ENCODE peak calls at places on chromosomes 5 and 9, in ten cellular contexts. M is adrenal gland; K is heart right ventricle; U is CD8-positive, alpha-beta memory T cell; Z is A549; S is colonic mucosa; H is mesendoderm; J is DND-41; G is naive thymus-derived CD4-positive, alpha-beta T cell; T is fibroblast of lung. L is an unnamed sample. For H3K4me1, the result is how much of the 10 kb centered on the place peaks cover.

GRCh38 chr5:176350416-176350815 is 11.1 kb downstream of the KIAA1191 start:
- DNase-seq in M (no peak), K (no peak), U (no peak), Z (no peak), S (no peak), H (no peak), J (no peak), G (no peak), T (no peak), L (no peak)

GRCh38 chr5:157283434-157283833 is 17.5 kb downstream of the CYFIP2 start:
- DNase-seq in M (no peak), K (no peak), U (no peak), Z (no peak), S (no peak), H (no peak), J (no peak), G (peak), T (no peak), L (no peak)

GRCh38 chr5:22560115-22560514 is 293.0 kb downstream of the CDH12 start:
- DNase-seq in M (no peak), K (no peak), U (no peak), Z (no peak), S (no peak), H (no peak), J (no peak), G (no peak), T (peak), L (no peak)

GRCh38 chr5:65213921-65214525 is 267.7 kb downstream of the ADAMTS6 start:
- DNase-seq in M (no peak), K (no peak), U (no peak), Z (peak), S (peak), H (peak), J (no peak), G (no peak), T (peak), L (no peak)

GRCh38 chr5:463952-464351 is 21.0 kb downstream of the EXOC3 start:
- DNase-seq in M (no peak), K (no peak), U (peak), Z (no peak), S (no peak), H (no peak), J (no peak), G (peak), T (no peak), L (peak)

GRCh38 chr5:6979061-6979460 is 265.8 kb downstream of the TENT4A start:
- DNase-seq in M (no peak), K (no peak), U (no peak), Z (no peak), S (no peak), H (peak), J (no peak), G (no peak), T (no peak), L (no peak)

GRCh38 chr5:73327908-73328455 is 120.6 kb downstream of the FOXD1 start:
- DNase-seq in M (no peak), K (no peak), U (no peak), Z (no peak), S (no peak), H (peak), J (no peak), G (no peak), T (no peak), L (no peak)

GRCh38 chr9:73916016-73916673 is 581.0 kb upstream of the RORB start:
- DNase-seq in M (no peak), K (no peak), U (no peak), Z (no peak), S (no peak), H (peak), J (peak), G (no peak), T (no peak), L (no peak)

GRCh38 chr9:136952876-136953770 is 1.1 kb downstream of the LCN12 start:
- DNase-seq in M (no peak), K (no peak), U (no peak), Z (no peak), S (no peak), H (no peak), J (no peak), G (no peak), T (no peak), L (no peak)

GRCh38 chr5:27020965-27021364 is 17.4 kb downstream of the CDH9 start:
- DNase-seq in M (no peak), K (no peak), U (no peak), Z (no peak), S (no peak), H (no peak), J (no peak), G (no peak), T (peak), L (no peak)

GRCh38 chr9:131588396-131588795 is 43.1 kb downstream of the PRRT1B start:
- DNase-seq in M (no peak), K (no peak), U (no peak), Z (no peak), S (no peak), H (no peak), J (no peak), G (no peak), T (no peak), L (no peak)

GRCh38 chr9:13190040-13190439 is 89.5 kb downstream of the MPDZ start:
- DNase-seq in M (no peak), K (no peak), U (no peak), Z (no peak), S (no peak), H (no peak), J (no peak), G (no peak), T (no peak), L (no peak)

GRCh38 chr5:52452098-52452497 is 335.6 kb upstream of the ITGA1 start:
- DNase-seq in M (no peak), K (no peak), U (no peak), Z (no peak), S (no peak), H (no peak), J (no peak), G (no peak), T (no peak), L (no peak)

GRCh38 chr5:160520609-160521391 is 99.1 kb downstream of the PTTG1 start:
- DNase-seq in M (no peak), K (no peak), U (no peak), Z (no peak), S (no peak), H (no peak), J (no peak), G (no peak), T (no peak), L (no peak)

GRCh38 chr5:100157066-100157465 is 378.1 kb upstream of the FAM174A start:
- DNase-seq in M (no peak), K (no peak), U (no peak), Z (no peak), S (no peak), H (no peak), J (no peak), G (no peak), T (no peak), L (no peak)

GRCh38 chr5:14121552-14121951 is 21.6 kb upstream of the TRIO start:
- DNase-seq in M (no peak), K (no peak), U (no peak), Z (no peak), S (no peak), H (no peak), J (no peak), G (no peak), T (no peak), L (no peak)

GRCh38 chr5:13976867-13977479 is 32.5 kb upstream of the DNAH5 start:
- DNase-seq in M (no peak), K (no peak), U (no peak), Z (peak), S (no peak), H (peak), J (no peak), G (no peak), T (peak), L (no peak)

GRCh38 chr5:17339841-17340240 is 122.4 kb downstream of the BASP1 start:
- DNase-seq in M (no peak), K (no peak), U (no peak), Z (no peak), S (no peak), H (no peak), J (no peak), G (no peak), T (no peak), L (no peak)

GRCh38 chr5:156325671-156326070 is 1.3 kb upstream of the SGCD start:
- DNase-seq in M (no peak), K (no peak), U (no peak), Z (no peak), S (no peak), H (no peak), J (no peak), G (no peak), T (no peak), L (no peak)

GRCh38 chr5:163460562-163461176 is at the start of gene HMMR:
- DNase-seq in M (no peak), K (no peak), U (no peak), Z (no peak), S (no peak), H (peak), J (no peak), G (no peak), T (peak), L (no peak)

GRCh38 chr9:36407122-36407723 is 7.2 kb upstream of the RNF38 start:
- DNase-seq in M (peak), K (peak), U (peak), Z (peak), S (peak), H (peak), J (peak), G (peak), T (peak), L (peak)

GRCh38 chr9:124621371-124622328 is 114.5 kb upstream of the NR5A1 start:
- DNase-seq in M (no peak), K (no peak), U (no peak), Z (no peak), S (no peak), H (peak), J (peak), G (no peak), T (peak), L (no peak)

GRCh38 chr9:82934949-82935348 is 128.0 kb downstream of the RASEF start:
- DNase-seq in M (no peak), K (no peak), U (no peak), Z (peak), S (no peak), H (peak), J (no peak), G (no peak), T (peak), L (no peak)

GRCh38 chr9:136409557-136410455 is 608 bp downstream of the ENTR1 start:
- DNase-seq in M (peak), K (no peak), U (peak), Z (peak), S (peak), H (peak), J (peak), G (peak), T (peak), L (peak)

GRCh38 chr9:113042884-113043657 is 13.5 kb downstream of the ZFP37 start:
- DNase-seq in M (no peak), K (no peak), U (no peak), Z (no peak), S (no peak), H (peak), J (no peak), G (no peak), T (peak), L (no peak)

GRCh38 chr5:116084231-116084630 is 594 bp upstream of the COMMD10 start:
- DNase-seq in M (peak), K (no peak), U (peak), Z (peak), S (peak), H (peak), J (peak), G (peak), T (peak), L (no peak)

GRCh38 chr5:74736759-74737158 is 30.2 kb downstream of the GFM2 start:
- DNase-seq in M (no peak), K (no peak), U (no peak), Z (no peak), S (no peak), H (no peak), J (no peak), G (no peak), T (no peak), L (no peak)

GRCh38 chr9:83508072-83508471 is 30.1 kb downstream of the FRMD3 start:
- DNase-seq in M (no peak), K (no peak), U (no peak), Z (no peak), S (no peak), H (no peak), J (peak), G (peak), T (no peak), L (no peak)

GRCh38 chr9:116084497-116084896 is 69.1 kb upstream of the PAPPA start:
- DNase-seq in M (no peak), K (no peak), U (no peak), Z (no peak), S (no peak), H (no peak), J (no peak), G (no peak), T (no peak), L (no peak)

GRCh38 chr5:178548751-178549150 is 41.4 kb downstream of the COL23A1 start:
- DNase-seq in M (no peak), K (no peak), U (no peak), Z (no peak), S (no peak), H (no peak), J (no peak), G (no peak), T (no peak), L (no peak)

GRCh38 chr9:136562746-136563506 is 17.1 kb upstream of the NOTCH1 start:
- DNase-seq in M (no peak), K (no peak), U (no peak), Z (no peak), S (no peak), H (no peak), J (peak), G (no peak), T (no peak), L (no peak)

GRCh38 chr5:13503017-13503416 is 441.5 kb downstream of the DNAH5 start:
- DNase-seq in M (no peak), K (no peak), U (no peak), Z (no peak), S (no peak), H (no peak), J (no peak), G (no peak), T (no peak), L (no peak)

GRCh38 chr5:84058561-84058960 is 326.1 kb downstream of the EDIL3 start:
- DNase-seq in M (no peak), K (no peak), U (no peak), Z (no peak), S (no peak), H (no peak), J (no peak), G (no peak), T (no peak), L (no peak)

GRCh38 chr9:99925542-99925941 is 19.1 kb downstream of the STX17 start:
- DNase-seq in M (no peak), K (no peak), U (no peak), Z (no peak), S (no peak), H (peak), J (no peak), G (no peak), T (no peak), L (no peak)

GRCh38 chr5:157326440-157327023 is 60.6 kb downstream of the CYFIP2 start:
- DNase-seq in M (no peak), K (no peak), U (no peak), Z (no peak), S (no peak), H (no peak), J (no peak), G (no peak), T (no peak), L (no peak)

GRCh38 chr9:86557063-86557766 is 203.0 kb upstream of the TUT7 start:
- DNase-seq in M (no peak), K (no peak), U (no peak), Z (no peak), S (no peak), H (no peak), J (no peak), G (no peak), T (peak), L (no peak)

GRCh38 chr5:1565737-1566734 is 42.3 kb upstream of the LPCAT1 start:
- DNase-seq in M (no peak), K (no peak), U (no peak), Z (no peak), S (no peak), H (no peak), J (no peak), G (no peak), T (no peak), L (no peak)

GRCh38 chr5:1570975-1571374 is 47.2 kb upstream of the LPCAT1 start:
- DNase-seq in M (no peak), K (no peak), U (no peak), Z (no peak), S (no peak), H (peak), J (no peak), G (no peak), T (no peak), L (no peak)

GRCh38 chr5:1564182-1564748 is 40.5 kb upstream of the LPCAT1 start:
- DNase-seq in M (peak), K (peak), U (no peak), Z (no peak), S (no peak), H (no peak), J (no peak), G (no peak), T (peak), L (peak)

GRCh38 chr5:1564824-1565736 is 41.3 kb upstream of the LPCAT1 start:
- DNase-seq in M (no peak), K (no peak), U (no peak), Z (no peak), S (no peak), H (no peak), J (no peak), G (no peak), T (no peak), L (no peak)

GRCh38 chr5:1568201-1568979 is 44.6 kb upstream of the LPCAT1 start:
- DNase-seq in M (no peak), K (peak), U (no peak), Z (no peak), S (no peak), H (no peak), J (no peak), G (no peak), T (peak), L (no peak)
- H3K4me3 ChIP-seq in M (no peak), K (no peak), U (no peak), Z (no peak), S (no peak), H (no peak), J (no peak), G (no peak), T (no peak), L (no peak)

DNA sequence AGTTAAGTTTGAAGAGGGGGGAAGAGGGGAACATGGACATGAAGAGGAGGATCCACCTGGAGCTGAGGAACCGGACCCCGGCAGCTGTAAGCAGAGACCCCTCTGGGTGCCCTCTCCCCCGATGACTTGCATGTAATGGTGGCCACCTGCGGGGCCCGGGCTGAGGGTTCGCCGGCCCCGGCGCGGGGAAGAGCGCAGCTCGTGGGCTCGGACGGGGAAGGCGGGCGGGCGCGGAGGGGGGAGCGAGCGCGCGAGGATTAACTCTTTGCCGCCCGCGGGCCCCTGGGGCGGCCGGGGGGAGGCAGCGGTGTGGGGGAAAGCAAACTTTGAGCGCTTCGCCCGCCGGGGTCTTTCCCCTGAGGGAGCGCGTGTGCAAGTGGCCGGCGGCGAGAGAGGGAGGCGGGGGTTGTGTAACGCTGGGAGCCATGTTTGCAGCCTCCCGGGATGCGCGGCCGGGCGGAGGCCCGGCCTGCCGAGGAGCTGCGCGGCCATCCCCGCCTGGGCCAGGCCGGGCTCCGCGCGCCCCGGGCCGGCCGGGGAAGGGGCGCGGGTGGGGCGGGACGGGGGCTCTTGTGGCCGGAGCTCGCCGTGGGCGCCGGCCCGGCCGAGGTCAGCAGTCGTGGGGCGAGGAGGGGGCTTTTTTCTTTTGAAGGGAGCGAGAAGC is 515 bp downstream of the ANP32B start:
- DNase-seq in M (peak), K (peak), U (peak), Z (peak), S (peak), H (peak), J (peak), G (peak), T (peak), L (peak)
- H3K4me1 ChIP-seq in M (under half), K (under half), U (half or more), Z (under half), S (under half), H (under half), J (half or more), G (half or more), T (under half), L (under half)

GRCh38 chr5:54859321-54859720 is 126.1 kb downstream of the ESM1 start:
- DNase-seq in M (no peak), K (no peak), U (no peak), Z (no peak), S (no peak), H (no peak), J (no peak), G (no peak), T (no peak), L (no peak)
- H3K4me3 ChIP-seq in M (no peak), K (no peak), U (no peak), Z (no peak), S (no peak), H (no peak), J (no peak), G (no peak), T (no peak), L (no peak)

DNA sequence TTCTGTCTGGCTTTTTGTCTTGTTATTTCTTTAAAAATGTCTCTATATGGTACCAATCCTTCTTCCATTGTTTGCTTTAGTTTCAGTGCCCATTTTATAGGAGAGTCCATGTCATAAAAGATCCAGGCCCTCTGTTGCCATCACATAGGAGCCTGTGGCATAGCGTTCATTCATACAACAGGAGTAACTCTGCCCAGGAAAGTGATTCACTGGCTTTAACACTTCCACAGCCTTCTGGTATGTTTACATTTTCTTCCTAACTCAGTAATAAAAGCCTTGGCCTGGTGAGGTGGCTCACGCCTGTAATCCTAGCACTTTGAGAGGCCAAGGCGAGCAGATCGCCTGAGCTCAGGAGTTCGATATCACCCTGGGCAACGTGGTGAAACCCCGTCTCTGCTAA is 519.3 kb upstream of the PTGER4 start:
- DNase-seq in M (no peak), K (no peak), U (no peak), Z (no peak), S (no peak), H (no peak), J (no peak), G (no peak), T (no peak), L (no peak)
- H3K4me1 ChIP-seq in M (under half), K (under half), U (under half), Z (under half), S (under half), H (under half), J (under half), G (under half), T (under half), L (under half)

GRCh38 chr9:128093016-128093415 is 25.0 kb downstream of the SLC25A25 start:
- DNase-seq in M (no peak), K (no peak), U (no peak), Z (no peak), S (no peak), H (no peak), J (no peak), G (peak), T (no peak), L (no peak)
- H3K4me3 ChIP-seq in M (no peak), K (no peak), U (no peak), Z (no peak), S (no peak), H (no peak), J (no peak), G (peak), T (peak), L (no peak)

GRCh38 chr5:32138839-32139493 is 35.2 kb downstream of the GOLPH3 start:
- DNase-seq in M (peak), K (no peak), U (no peak), Z (no peak), S (no peak), H (no peak), J (no peak), G (no peak), T (no peak), L (no peak)
- H3K4me1 ChIP-seq in M (under half), K (under half), U (under half), Z (under half), S (under half), H (under half), J (under half), G (under half), T (under half), L (under half)

L was measured in ascending aorta.